ENCODE peak calls at places on chromosomes 2 and 18, in six cellular contexts. One of them, this sample, is unnamed.

GRCh38 chr2:45691152-45691551 is 39.7 kb downstream of the PRKCE start:
- DNase-seq in HCT116: no peak
- DNase-seq in NT2/D1: no peak
- DNase-seq in K562: no peak
- DNase-seq in H1: no peak
- DNase-seq in HepG2: no peak
- DNase-seq in this sample: peak

GRCh38 chr2:132421198-132421780 is 4.7 kb downstream of the GPR39 start:
- DNase-seq in HCT116: no peak
- DNase-seq in NT2/D1: no peak
- DNase-seq in K562: no peak
- DNase-seq in H1: no peak
- DNase-seq in HepG2: no peak
- DNase-seq in this sample: no peak

GRCh38 chr2:174605687-174606086 is 8.1 kb upstream of the WIPF1 start:
- DNase-seq in HCT116: peak
- DNase-seq in NT2/D1: no peak
- DNase-seq in K562: no peak
- DNase-seq in H1: no peak
- DNase-seq in HepG2: no peak
- DNase-seq in this sample: no peak

GRCh38 chr2:3635171-3636008 is 22.6 kb upstream of the ALLC start:
- DNase-seq in HCT116: no peak
- DNase-seq in NT2/D1: no peak
- DNase-seq in K562: no peak
- DNase-seq in H1: peak
- DNase-seq in HepG2: no peak
- DNase-seq in this sample: no peak

GRCh38 chr2:120283649-120284048 is 31.0 kb downstream of the RALB start:
- DNase-seq in HCT116: no peak
- DNase-seq in NT2/D1: peak
- DNase-seq in K562: no peak
- DNase-seq in H1: no peak
- DNase-seq in HepG2: peak
- DNase-seq in this sample: no peak

GRCh38 chr2:218286570-218287459 is 5.5 kb downstream of the TMBIM1 start:
- DNase-seq in HCT116: peak
- DNase-seq in NT2/D1: peak
- DNase-seq in K562: peak
- DNase-seq in H1: peak
- DNase-seq in HepG2: peak
- DNase-seq in this sample: peak

GRCh38 chr2:152097291-152098032 is 1.4 kb downstream of the CACNB4 start:
- DNase-seq in HCT116: peak
- DNase-seq in NT2/D1: no peak
- DNase-seq in K562: no peak
- DNase-seq in H1: no peak
- DNase-seq in HepG2: peak
- DNase-seq in this sample: no peak

GRCh38 chr18:25725461-25725860 is 365.0 kb downstream of the SS18 start:
- DNase-seq in HCT116: no peak
- DNase-seq in NT2/D1: no peak
- DNase-seq in K562: no peak
- DNase-seq in H1: no peak
- DNase-seq in HepG2: no peak
- DNase-seq in this sample: no peak

GRCh38 chr18:498901-499300 is 1.6 kb downstream of the COLEC12 start:
- DNase-seq in HCT116: no peak
- DNase-seq in NT2/D1: no peak
- DNase-seq in K562: no peak
- DNase-seq in H1: no peak
- DNase-seq in HepG2: no peak
- DNase-seq in this sample: no peak

GRCh38 chr2:204434660-204435462 is 110.4 kb upstream of the PARD3B start:
- DNase-seq in HCT116: no peak
- DNase-seq in NT2/D1: no peak
- DNase-seq in K562: no peak
- DNase-seq in H1: no peak
- DNase-seq in HepG2: no peak
- DNase-seq in this sample: no peak

GRCh38 chr2:3627500-3628100 is 30.4 kb upstream of the ALLC start:
- DNase-seq in HCT116: no peak
- DNase-seq in NT2/D1: no peak
- DNase-seq in K562: no peak
- DNase-seq in H1: peak
- DNase-seq in HepG2: no peak
- DNase-seq in this sample: no peak

GRCh38 chr2:135985018-135985825 is at the start of gene DARS1:
- DNase-seq in HCT116: peak
- DNase-seq in NT2/D1: peak
- DNase-seq in K562: peak
- DNase-seq in H1: peak
- DNase-seq in HepG2: peak
- DNase-seq in this sample: peak

GRCh38 chr2:96092896-96093295 is 23.5 kb downstream of the ADRA2B start:
- DNase-seq in HCT116: no peak
- DNase-seq in NT2/D1: no peak
- DNase-seq in K562: no peak
- DNase-seq in H1: no peak
- DNase-seq in HepG2: no peak
- DNase-seq in this sample: no peak

GRCh38 chr2:226797989-226798421 is 1.6 kb downstream of the IRS1 start:
- DNase-seq in HCT116: no peak
- DNase-seq in NT2/D1: no peak
- DNase-seq in K562: no peak
- DNase-seq in H1: no peak
- DNase-seq in HepG2: no peak
- DNase-seq in this sample: no peak

GRCh38 chr2:62032096-62032495 is 126.6 kb downstream of the COMMD1 start:
- DNase-seq in HCT116: no peak
- DNase-seq in NT2/D1: no peak
- DNase-seq in K562: no peak
- DNase-seq in H1: no peak
- DNase-seq in HepG2: no peak
- DNase-seq in this sample: no peak

GRCh38 chr2:122875091-122875651 is 1119.7 kb downstream of the TSN start:
- DNase-seq in HCT116: no peak
- DNase-seq in NT2/D1: no peak
- DNase-seq in K562: no peak
- DNase-seq in H1: no peak
- DNase-seq in HepG2: no peak
- DNase-seq in this sample: no peak

DNA sequence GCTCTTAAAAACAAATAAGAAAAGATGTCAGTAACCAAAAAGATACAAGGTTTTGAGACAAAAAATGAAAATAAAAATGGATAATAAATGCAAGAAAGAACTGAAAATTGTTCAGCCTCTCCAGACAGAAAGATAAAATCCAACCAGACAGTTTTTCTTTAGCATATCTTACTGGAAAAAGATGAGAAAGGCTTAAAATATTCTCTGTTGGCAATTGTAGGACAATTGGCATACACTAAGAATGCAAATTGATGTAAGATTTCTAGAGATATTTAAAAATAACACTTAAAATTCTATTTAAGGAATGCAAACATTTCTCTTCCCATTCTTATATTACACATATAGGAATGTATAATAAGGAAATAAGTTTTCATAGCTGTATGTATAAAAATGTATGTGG is 590.6 kb downstream of the DSC3 start:
- DNase-seq in HCT116: no peak
- DNase-seq in NT2/D1: no peak
- DNase-seq in K562: no peak
- DNase-seq in H1: no peak
- DNase-seq in HepG2: no peak
- DNase-seq in this sample: no peak
- TF ChIP-seq ZNF274 in HCT116: no peak
- TF ChIP-seq ZNF274 in NT2/D1: no peak
- TF ChIP-seq ZNF274 in K562: no peak
- TF ChIP-seq ZNF274 in H1: no peak
- TF ChIP-seq ZNF274 in HepG2: no peak
- TF ChIP-seq ZNF274 in this sample: no peak

GRCh38 chr2:37905033-37905432 is 20.1 kb upstream of the RMDN2 start:
- DNase-seq in HCT116: no peak
- DNase-seq in NT2/D1: no peak
- DNase-seq in K562: no peak
- DNase-seq in H1: no peak
- DNase-seq in HepG2: no peak
- DNase-seq in this sample: no peak
- TF ChIP-seq ZNF274 in HCT116: no peak
- TF ChIP-seq ZNF274 in NT2/D1: no peak
- TF ChIP-seq ZNF274 in K562: no peak
- TF ChIP-seq ZNF274 in H1: no peak
- TF ChIP-seq ZNF274 in HepG2: no peak
- TF ChIP-seq ZNF274 in this sample: no peak

DNA sequence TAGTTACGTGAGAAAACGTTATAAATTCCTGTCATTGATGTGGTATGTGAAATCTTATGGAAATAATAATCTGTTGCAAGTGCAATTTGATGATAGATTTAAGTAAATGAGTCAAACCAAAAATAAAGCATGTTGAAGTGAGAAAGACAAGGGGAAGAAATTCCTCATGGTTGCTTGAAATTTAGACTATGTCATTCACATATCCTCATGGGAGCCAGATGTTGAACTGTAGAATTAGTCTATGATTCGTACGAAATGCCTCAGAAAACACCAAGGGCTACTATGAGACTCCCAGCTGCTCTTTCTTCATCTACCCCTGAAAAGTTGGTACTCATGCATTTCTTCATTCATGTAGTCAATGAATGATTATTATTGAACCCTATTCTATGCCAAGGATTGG is 55.7 kb downstream of the KLHL14 start:
- DNase-seq in HCT116: no peak
- DNase-seq in NT2/D1: no peak
- DNase-seq in K562: no peak
- DNase-seq in H1: no peak
- DNase-seq in HepG2: no peak
- DNase-seq in this sample: no peak
- TF ChIP-seq ZNF274 in HCT116: no peak
- TF ChIP-seq ZNF274 in NT2/D1: no peak
- TF ChIP-seq ZNF274 in K562: no peak
- TF ChIP-seq ZNF274 in H1: no peak
- TF ChIP-seq ZNF274 in HepG2: no peak
- TF ChIP-seq ZNF274 in this sample: no peak

GRCh38 chr18:33483908-33484307 is 43.4 kb upstream of the CCDC178 start:
- DNase-seq in HCT116: no peak
- DNase-seq in NT2/D1: no peak
- DNase-seq in K562: no peak
- DNase-seq in H1: no peak
- DNase-seq in HepG2: no peak
- DNase-seq in this sample: no peak
- TF ChIP-seq ZNF274 in HCT116: no peak
- TF ChIP-seq ZNF274 in NT2/D1: no peak
- TF ChIP-seq ZNF274 in K562: no peak
- TF ChIP-seq ZNF274 in H1: no peak
- TF ChIP-seq ZNF274 in HepG2: no peak
- TF ChIP-seq ZNF274 in this sample: no peak

DNA sequence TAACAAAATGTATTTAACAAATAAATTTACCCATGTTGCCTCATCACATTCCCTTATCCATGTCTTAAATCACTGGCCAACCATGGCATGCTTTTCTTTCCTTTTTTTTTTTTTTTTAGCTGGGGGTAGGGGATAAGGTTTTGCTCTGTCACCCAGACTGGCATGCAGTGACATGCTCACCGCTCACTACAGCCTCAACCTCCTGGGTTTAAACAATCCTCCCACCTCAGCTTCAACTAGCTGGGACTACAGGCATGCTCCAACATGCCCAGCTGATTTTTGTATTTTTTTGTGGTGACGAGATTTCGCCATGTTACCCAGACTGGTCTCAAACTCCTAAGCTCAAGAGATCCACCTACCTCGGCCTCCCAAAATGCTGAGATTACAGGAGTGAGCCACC is 266.4 kb downstream of the THSD7B start:
- DNase-seq in HCT116: no peak
- DNase-seq in NT2/D1: no peak
- DNase-seq in K562: no peak
- DNase-seq in H1: no peak
- DNase-seq in HepG2: no peak
- DNase-seq in this sample: no peak
- TF ChIP-seq ZNF274 in HCT116: no peak
- TF ChIP-seq ZNF274 in NT2/D1: no peak
- TF ChIP-seq ZNF274 in K562: no peak
- TF ChIP-seq ZNF274 in H1: no peak
- TF ChIP-seq ZNF274 in HepG2: no peak
- TF ChIP-seq ZNF274 in this sample: no peak

This sample was measured in GM12878.